ENCODE peak calls at places on chromosomes 11 and 22, in seven cellular contexts. Y is PC-3; O is NB4; V is mucosa of descending colon; X is CD8-positive, alpha-beta T cell; S is AG09309; E is fibroblast of mammary gland. C is an unnamed sample.

GRCh38 chr11:121414141-121414918 is 37.8 kb upstream of the SORL1 start:
- DNase-seq in E (no peak), O (peak; percentile 35), Y (no peak), S (no peak), V (no peak), X (no peak), C (no peak)

GRCh38 chr11:31768744-31769143 is 42.4 kb downstream of the PAX6 start:
- DNase-seq in S (no peak), Y (no peak), V (no peak), O (no peak), E (no peak), X (no peak), C (no peak)

GRCh38 chr11:62905286-62905685 is 15.9 kb downstream of the CHRM1 start:
- DNase-seq in X (no peak), Y (no peak), V (no peak), E (no peak), O (no peak), S (no peak), C (no peak)

GRCh38 chr11:68036717-68037239 is 2.0 kb upstream of the TCIRG1 start:
- DNase-seq in O (peak; percentile 89), S (no peak), X (peak; percentile 12), V (peak; percentile 87), E (no peak), Y (no peak), C (no peak)

GRCh38 chr11:76672431-76673163 is 2.0 kb upstream of the LRRC32 start:
- DNase-seq in X (peak; percentile 64), V (peak; percentile 77), Y (no peak), E (no peak), S (no peak), O (peak; percentile 49), C (no peak)

GRCh38 chr22:43399338-43399979 is 12.4 kb upstream of the MPPED1 start:
- DNase-seq in X (no peak), O (peak; percentile 37), E (no peak), S (no peak), Y (no peak), V (no peak), C (no peak)

GRCh38 chr11:78216021-78216420 is 27.3 kb downstream of the USP35 start:
- DNase-seq in O (no peak), Y (no peak), V (no peak), X (no peak), S (no peak), E (no peak), C (no peak)

GRCh38 chr22:49404576-49405199 is 423.0 kb downstream of the BRD1 start:
- DNase-seq in X (no peak), E (no peak), O (peak; percentile 91), V (peak; percentile 32), Y (no peak), S (no peak), C (no peak)

GRCh38 chr22:46627806-46628482 is 7.8 kb downstream of the GRAMD4 start:
- DNase-seq in X (peak; percentile 12), E (no peak), S (no peak), Y (no peak), V (peak; percentile 36), O (no peak), C (no peak)

GRCh38 chr22:35311551-35311999 is 11.9 kb downstream of the TOM1 start:
- DNase-seq in E (no peak), S (no peak), Y (no peak), O (no peak), V (no peak), X (no peak), C (no peak)

GRCh38 chr11:117179048-117179999 is 781 bp downstream of the SIDT2 start:
- DNase-seq in S (no peak), X (peak; percentile 55), V (peak; percentile 77), O (peak; percentile 91), E (peak; percentile 57), Y (peak; percentile 25), C (no peak)

GRCh38 chr11:76980196-76980595 is 54.0 kb upstream of the B3GNT6 start:
- DNase-seq in O (no peak), S (no peak), V (no peak), Y (no peak), E (no peak), X (no peak), C (no peak)

GRCh38 chr11:12506502-12506921 is 129.1 kb downstream of the PARVA start:
- DNase-seq in S (peak; percentile 57), V (no peak), E (peak; percentile 80), O (no peak), Y (no peak), X (no peak), C (peak; percentile 16)

GRCh38 chr11:11611381-11611780 is 10.4 kb downstream of the GALNT18 start:
- DNase-seq in O (no peak), V (no peak), E (no peak), Y (no peak), S (no peak), X (no peak), C (no peak)

GRCh38 chr11:3208272-3208671 is 10.3 kb downstream of the MRGPRG start:
- DNase-seq in E (no peak), S (no peak), Y (no peak), X (no peak), V (no peak), O (no peak), C (no peak)

GRCh38 chr22:38461414-38462081 is 6.3 kb upstream of the KDELR3 start:
- DNase-seq in O (peak; percentile 87), V (peak; percentile 74), Y (peak; percentile 73), S (no peak), E (peak; percentile 75), X (peak; percentile 57), C (peak; percentile 88)

GRCh38 chr11:47258317-47258902 is 614 bp downstream of the NR1H3 start:
- DNase-seq in V (no peak), X (no peak), O (no peak), E (no peak), Y (no peak), S (no peak), C (no peak)
- H3K4me3 ChIP-seq in V (no peak overlapping the region), X (no peak overlapping the region), O (peak overlapping the region; percentile 49), E (peak overlapping the region; percentile 53), Y (peak overlapping the region; percentile 38), S (no peak overlapping the region), C (no peak overlapping the region)

DNA sequence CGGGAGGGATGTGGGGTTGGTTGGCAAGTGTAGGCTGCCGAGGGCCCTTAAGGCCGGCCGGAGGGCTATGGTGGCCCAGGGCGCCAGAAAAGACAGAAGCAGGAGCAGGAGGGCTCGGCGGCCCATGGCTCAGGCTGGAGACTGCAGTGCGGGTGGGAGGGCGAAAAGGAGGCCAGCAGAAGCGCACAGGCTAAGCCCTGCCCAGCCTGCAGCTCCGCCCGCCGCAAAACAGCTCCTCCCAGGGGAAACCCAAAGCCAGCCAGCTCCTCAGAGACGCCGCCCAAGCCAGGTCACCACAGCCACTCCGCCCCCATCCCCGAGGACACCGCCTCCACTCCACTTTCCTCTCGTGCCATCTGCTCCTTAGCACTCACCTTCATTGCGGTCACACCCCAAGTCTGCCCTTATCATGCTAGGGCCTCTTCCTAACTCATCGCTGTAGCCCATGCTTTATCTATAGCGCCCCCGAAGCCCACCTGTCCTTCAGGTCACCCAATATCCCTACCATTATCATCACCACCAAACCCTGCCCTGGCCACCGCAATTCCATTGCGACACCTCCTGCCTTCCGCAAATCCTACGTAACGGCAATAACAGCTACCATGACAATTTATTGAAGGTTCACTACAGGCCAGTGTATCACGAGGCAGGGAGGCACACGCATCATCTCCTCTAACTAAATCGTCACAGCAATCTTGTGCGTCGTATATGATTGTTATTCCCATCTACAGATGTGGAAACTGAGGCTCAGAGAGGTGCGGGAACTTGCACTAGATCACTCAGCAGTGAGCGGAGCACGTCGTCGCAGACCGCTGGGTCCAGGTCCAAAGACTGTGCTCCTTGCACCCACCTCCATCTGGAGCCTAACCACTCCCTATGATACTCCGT is at the start of gene PRCP:
- DNase-seq in O (peak; percentile 99), V (peak; percentile 98), E (peak; percentile 86), Y (peak; percentile 96), X (peak; percentile 96), S (peak; percentile 57), C (peak; percentile 94)
- TF ChIP-seq CTCF in O (no peak), V (no peak), E (no peak), Y (no peak), X (no peak), S (peak; percentile 13), C (no peak)

GRCh38 chr11:66957971-66958231 is 282 bp downstream of the PC start:
- DNase-seq in E (no peak), O (no peak), X (no peak), V (no peak), Y (no peak), S (no peak), C (no peak)
- H3K4me3 ChIP-seq in E (peak overlapping the region; percentile 49), O (peak overlapping the region; percentile 46), X (peak overlapping the region; percentile 71), V (peak overlapping the region; percentile 44), Y (peak overlapping the region; percentile 72), S (peak overlapping the region; percentile 50), C (peak overlapping the region; percentile 57)

GRCh38 chr11:34869425-34869824 is 46.8 kb downstream of the APIP start:
- DNase-seq in V (no peak), E (no peak), Y (no peak), O (peak; percentile 9), S (no peak), X (no peak), C (no peak)
- TF ChIP-seq CTCF in V (no peak), E (peak; percentile 24), Y (peak; percentile 28), O (peak; percentile 17), S (peak; percentile 13), X (no peak), C (no peak)

DNA sequence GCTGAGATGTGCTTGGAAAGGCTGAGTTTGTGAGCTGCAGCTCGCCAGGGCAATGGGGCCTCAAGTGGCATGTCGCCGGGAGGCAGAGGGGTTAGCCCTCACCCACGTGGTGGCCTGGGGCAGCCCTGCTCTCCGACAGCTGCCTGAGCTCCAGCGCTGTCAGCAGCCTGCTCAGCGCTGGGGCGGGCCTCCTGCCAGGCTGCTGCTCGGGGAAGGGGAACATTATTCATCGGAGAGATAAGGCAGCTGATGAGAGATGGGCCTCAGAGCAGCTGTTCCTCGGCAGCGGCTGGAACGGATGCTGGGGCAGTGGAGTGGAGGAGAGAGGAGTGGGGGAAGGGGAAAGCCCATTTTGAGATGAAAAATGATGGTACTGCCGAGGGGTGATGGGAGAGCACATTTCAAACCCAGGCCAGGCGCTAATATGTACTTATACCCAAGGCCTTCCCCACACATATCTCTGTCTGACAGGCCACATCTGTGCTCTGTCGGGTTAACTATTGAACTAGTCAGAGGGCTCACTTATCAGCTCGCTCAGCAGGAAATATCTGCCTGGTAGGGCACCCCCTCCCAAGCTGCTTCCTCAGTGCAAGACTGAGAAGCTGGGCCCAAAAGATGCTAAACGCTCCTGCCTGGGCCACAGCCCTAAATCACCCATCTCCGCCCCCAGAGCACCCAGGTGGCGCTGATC is 79.5 kb downstream of the TIMP3 start:
- DNase-seq in S (no peak), Y (no peak), E (peak; percentile 41), V (peak; percentile 63), X (no peak), O (peak; percentile 23), C (peak; percentile 34)
- H3K4me3 ChIP-seq in S (no peak overlapping the region), Y (no peak overlapping the region), E (no peak overlapping the region), V (no peak overlapping the region), X (no peak overlapping the region), O (no peak overlapping the region), C (no peak overlapping the region)

DNA sequence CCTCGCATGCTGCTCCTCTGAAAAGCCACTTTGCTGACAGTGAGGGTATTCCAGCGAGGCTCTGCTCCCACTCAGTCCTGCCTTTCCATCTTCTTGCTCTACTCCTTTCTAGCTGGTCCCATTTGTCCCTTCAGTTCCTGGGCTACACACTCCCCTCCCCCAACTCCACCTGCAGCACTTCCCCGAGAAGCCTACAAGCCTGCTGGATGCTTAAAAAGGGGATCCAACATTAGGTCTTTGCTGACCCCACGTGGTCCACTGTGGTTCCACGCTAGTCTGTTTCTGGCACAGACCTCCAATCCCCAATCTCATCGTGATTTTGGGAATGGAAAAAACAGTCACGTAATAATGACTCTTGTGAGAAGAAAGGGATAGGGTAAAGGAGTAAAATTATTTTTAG is 121.6 kb upstream of the SNX19 start:
- DNase-seq in Y (peak; percentile 41), S (no peak), X (no peak), E (peak; percentile 8), V (no peak), O (no peak), C (no peak)
- TF ChIP-seq CTCF in Y (peak; percentile 40), S (no peak), X (no peak), E (no peak), V (no peak), O (no peak), C (no peak)

GRCh38 chr11:1486054-1486825 is at the start of gene MOB2:
- DNase-seq in O (no peak), X (no peak), S (no peak), E (no peak), Y (no peak), V (peak; percentile 79), C (no peak)
- H3K4me3 ChIP-seq in O (no peak within 1 kb of the TSS), X (no peak within 1 kb of the TSS), S (no peak within 1 kb of the TSS), E (no peak within 1 kb of the TSS), Y (no peak within 1 kb of the TSS), V (no peak within 1 kb of the TSS), C (no peak within 1 kb of the TSS)

C was measured in epithelial cell of esophagus.